ENCODE peak calls at places on chromosome 20, in eight cellular contexts. One of them, this sample, is unnamed.

GRCh38 chr20:1227121-1227582 is 1.3 kb downstream of the RAD21L1 start:
- DNase-seq in SW480: no peak
- DNase-seq in stimulated activated CD4-positive, alpha-beta T cell treated with anti-CD3 and anti-CD28 coated beads, Interleukin-12 subunit alpha, Interleukin-12 subunit beta, amount 100 ng/mL, for 48 hours: no peak
- DNase-seq in fibroblast of mammary gland: no peak
- DNase-seq in activated naive CD4-positive, alpha-beta T cell: no peak
- DNase-seq in mucosa of gallbladder: no peak
- DNase-seq in T-helper 22 cell: no peak
- DNase-seq in activated CD8-positive, alpha-beta T cell treated with anti-CD3 and anti-CD28 coated beads for 36 hours: no peak
- DNase-seq in this sample: no peak

GRCh38 chr20:21704408-21705385 is 767 bp upstream of the PAX1 start:
- DNase-seq in mucosa of gallbladder: no peak
- DNase-seq in fibroblast of mammary gland: no peak
- DNase-seq in activated naive CD4-positive, alpha-beta T cell: no peak
- DNase-seq in activated CD8-positive, alpha-beta T cell treated with anti-CD3 and anti-CD28 coated beads for 36 hours: no peak
- DNase-seq in SW480: no peak
- DNase-seq in T-helper 22 cell: no peak
- DNase-seq in stimulated activated CD4-positive, alpha-beta T cell treated with anti-CD3 and anti-CD28 coated beads, Interleukin-12 subunit alpha, Interleukin-12 subunit beta, amount 100 ng/mL, for 48 hours: no peak
- DNase-seq in this sample: no peak

GRCh38 chr20:25571240-25571639 is 14.1 kb downstream of the NINL start:
- DNase-seq in activated naive CD4-positive, alpha-beta T cell: no peak
- DNase-seq in activated CD8-positive, alpha-beta T cell treated with anti-CD3 and anti-CD28 coated beads for 36 hours: no peak
- DNase-seq in stimulated activated CD4-positive, alpha-beta T cell treated with anti-CD3 and anti-CD28 coated beads, Interleukin-12 subunit alpha, Interleukin-12 subunit beta, amount 100 ng/mL, for 48 hours: no peak
- DNase-seq in fibroblast of mammary gland: no peak
- DNase-seq in mucosa of gallbladder: no peak
- DNase-seq in SW480: no peak
- DNase-seq in T-helper 22 cell: no peak
- DNase-seq in this sample: no peak

GRCh38 chr20:24662756-24663399 is 193.4 kb downstream of the SYNDIG1 start:
- DNase-seq in stimulated activated CD4-positive, alpha-beta T cell treated with anti-CD3 and anti-CD28 coated beads, Interleukin-12 subunit alpha, Interleukin-12 subunit beta, amount 100 ng/mL, for 48 hours: no peak
- DNase-seq in SW480: no peak
- DNase-seq in T-helper 22 cell: no peak
- DNase-seq in activated CD8-positive, alpha-beta T cell treated with anti-CD3 and anti-CD28 coated beads for 36 hours: no peak
- DNase-seq in activated naive CD4-positive, alpha-beta T cell: no peak
- DNase-seq in fibroblast of mammary gland: peak; percentile 54
- DNase-seq in mucosa of gallbladder: no peak
- DNase-seq in this sample: no peak

GRCh38 chr20:21534453-21534852 is 20.6 kb upstream of the NKX2-2 start:
- DNase-seq in T-helper 22 cell: no peak
- DNase-seq in SW480: no peak
- DNase-seq in activated naive CD4-positive, alpha-beta T cell: no peak
- DNase-seq in activated CD8-positive, alpha-beta T cell treated with anti-CD3 and anti-CD28 coated beads for 36 hours: no peak
- DNase-seq in mucosa of gallbladder: no peak
- DNase-seq in fibroblast of mammary gland: no peak
- DNase-seq in stimulated activated CD4-positive, alpha-beta T cell treated with anti-CD3 and anti-CD28 coated beads, Interleukin-12 subunit alpha, Interleukin-12 subunit beta, amount 100 ng/mL, for 48 hours: no peak
- DNase-seq in this sample: no peak

GRCh38 chr20:11769825-11770224 is 147.9 kb upstream of the BTBD3 start:
- DNase-seq in activated CD8-positive, alpha-beta T cell treated with anti-CD3 and anti-CD28 coated beads for 36 hours: no peak
- DNase-seq in fibroblast of mammary gland: no peak
- DNase-seq in SW480: no peak
- DNase-seq in stimulated activated CD4-positive, alpha-beta T cell treated with anti-CD3 and anti-CD28 coated beads, Interleukin-12 subunit alpha, Interleukin-12 subunit beta, amount 100 ng/mL, for 48 hours: no peak
- DNase-seq in mucosa of gallbladder: no peak
- DNase-seq in activated naive CD4-positive, alpha-beta T cell: no peak
- DNase-seq in T-helper 22 cell: no peak
- DNase-seq in this sample: no peak

GRCh38 chr20:34506480-34506879 is 9.7 kb upstream of the DYNLRB1 start:
- DNase-seq in mucosa of gallbladder: no peak
- DNase-seq in SW480: no peak
- DNase-seq in activated naive CD4-positive, alpha-beta T cell: no peak
- DNase-seq in fibroblast of mammary gland: no peak
- DNase-seq in stimulated activated CD4-positive, alpha-beta T cell treated with anti-CD3 and anti-CD28 coated beads, Interleukin-12 subunit alpha, Interleukin-12 subunit beta, amount 100 ng/mL, for 48 hours: no peak
- DNase-seq in activated CD8-positive, alpha-beta T cell treated with anti-CD3 and anti-CD28 coated beads for 36 hours: no peak
- DNase-seq in T-helper 22 cell: no peak
- DNase-seq in this sample: no peak

GRCh38 chr20:51417745-51418529 is 124.6 kb downstream of the NFATC2 start:
- DNase-seq in activated CD8-positive, alpha-beta T cell treated with anti-CD3 and anti-CD28 coated beads for 36 hours: peak; percentile 14
- DNase-seq in SW480: no peak
- DNase-seq in stimulated activated CD4-positive, alpha-beta T cell treated with anti-CD3 and anti-CD28 coated beads, Interleukin-12 subunit alpha, Interleukin-12 subunit beta, amount 100 ng/mL, for 48 hours: no peak
- DNase-seq in mucosa of gallbladder: no peak
- DNase-seq in T-helper 22 cell: no peak
- DNase-seq in fibroblast of mammary gland: no peak
- DNase-seq in activated naive CD4-positive, alpha-beta T cell: no peak
- DNase-seq in this sample: no peak

GRCh38 chr20:11581271-11581670 is 336.4 kb upstream of the BTBD3 start:
- DNase-seq in mucosa of gallbladder: no peak
- DNase-seq in SW480: no peak
- DNase-seq in stimulated activated CD4-positive, alpha-beta T cell treated with anti-CD3 and anti-CD28 coated beads, Interleukin-12 subunit alpha, Interleukin-12 subunit beta, amount 100 ng/mL, for 48 hours: no peak
- DNase-seq in fibroblast of mammary gland: peak; percentile 1
- DNase-seq in activated naive CD4-positive, alpha-beta T cell: no peak
- DNase-seq in T-helper 22 cell: no peak
- DNase-seq in activated CD8-positive, alpha-beta T cell treated with anti-CD3 and anti-CD28 coated beads for 36 hours: no peak
- DNase-seq in this sample: no peak

GRCh38 chr20:63835031-63835858 is 4.2 kb upstream of the ZBTB46 start:
- DNase-seq in SW480: peak; percentile 99
- DNase-seq in activated CD8-positive, alpha-beta T cell treated with anti-CD3 and anti-CD28 coated beads for 36 hours: no peak
- DNase-seq in fibroblast of mammary gland: peak; percentile 95
- DNase-seq in mucosa of gallbladder: peak; percentile 93
- DNase-seq in stimulated activated CD4-positive, alpha-beta T cell treated with anti-CD3 and anti-CD28 coated beads, Interleukin-12 subunit alpha, Interleukin-12 subunit beta, amount 100 ng/mL, for 48 hours: no peak
- DNase-seq in activated naive CD4-positive, alpha-beta T cell: no peak
- DNase-seq in T-helper 22 cell: no peak
- DNase-seq in this sample: peak; percentile 52

GRCh38 chr20:37758332-37758731 is 64.5 kb downstream of the CTNNBL1 start:
- DNase-seq in activated CD8-positive, alpha-beta T cell treated with anti-CD3 and anti-CD28 coated beads for 36 hours: no peak
- DNase-seq in activated naive CD4-positive, alpha-beta T cell: no peak
- DNase-seq in fibroblast of mammary gland: no peak
- DNase-seq in SW480: no peak
- DNase-seq in T-helper 22 cell: no peak
- DNase-seq in stimulated activated CD4-positive, alpha-beta T cell treated with anti-CD3 and anti-CD28 coated beads, Interleukin-12 subunit alpha, Interleukin-12 subunit beta, amount 100 ng/mL, for 48 hours: no peak
- DNase-seq in mucosa of gallbladder: no peak
- DNase-seq in this sample: no peak

GRCh38 chr20:48821261-48821910 is 6.4 kb downstream of the PREX1 start:
- DNase-seq in stimulated activated CD4-positive, alpha-beta T cell treated with anti-CD3 and anti-CD28 coated beads, Interleukin-12 subunit alpha, Interleukin-12 subunit beta, amount 100 ng/mL, for 48 hours: no peak
- DNase-seq in activated CD8-positive, alpha-beta T cell treated with anti-CD3 and anti-CD28 coated beads for 36 hours: no peak
- DNase-seq in activated naive CD4-positive, alpha-beta T cell: no peak
- DNase-seq in T-helper 22 cell: no peak
- DNase-seq in fibroblast of mammary gland: no peak
- DNase-seq in SW480: no peak
- DNase-seq in mucosa of gallbladder: no peak
- DNase-seq in this sample: no peak

GRCh38 chr20:2671977-2672376 is 8.0 kb upstream of the IDH3B start:
- DNase-seq in activated naive CD4-positive, alpha-beta T cell: no peak
- DNase-seq in stimulated activated CD4-positive, alpha-beta T cell treated with anti-CD3 and anti-CD28 coated beads, Interleukin-12 subunit alpha, Interleukin-12 subunit beta, amount 100 ng/mL, for 48 hours: no peak
- DNase-seq in mucosa of gallbladder: no peak
- DNase-seq in SW480: no peak
- DNase-seq in fibroblast of mammary gland: no peak
- DNase-seq in T-helper 22 cell: no peak
- DNase-seq in activated CD8-positive, alpha-beta T cell treated with anti-CD3 and anti-CD28 coated beads for 36 hours: no peak
- DNase-seq in this sample: no peak

GRCh38 chr20:45539382-45539781 is at the start of gene WFDC6:
- DNase-seq in fibroblast of mammary gland: no peak
- DNase-seq in SW480: no peak
- DNase-seq in activated CD8-positive, alpha-beta T cell treated with anti-CD3 and anti-CD28 coated beads for 36 hours: no peak
- DNase-seq in stimulated activated CD4-positive, alpha-beta T cell treated with anti-CD3 and anti-CD28 coated beads, Interleukin-12 subunit alpha, Interleukin-12 subunit beta, amount 100 ng/mL, for 48 hours: no peak
- DNase-seq in activated naive CD4-positive, alpha-beta T cell: no peak
- DNase-seq in T-helper 22 cell: no peak
- DNase-seq in mucosa of gallbladder: no peak
- DNase-seq in this sample: no peak

GRCh38 chr20:45056473-45057148 is 44.3 kb downstream of the KCNS1 start:
- DNase-seq in activated naive CD4-positive, alpha-beta T cell: no peak
- DNase-seq in fibroblast of mammary gland: no peak
- DNase-seq in stimulated activated CD4-positive, alpha-beta T cell treated with anti-CD3 and anti-CD28 coated beads, Interleukin-12 subunit alpha, Interleukin-12 subunit beta, amount 100 ng/mL, for 48 hours: no peak
- DNase-seq in T-helper 22 cell: no peak
- DNase-seq in activated CD8-positive, alpha-beta T cell treated with anti-CD3 and anti-CD28 coated beads for 36 hours: no peak
- DNase-seq in SW480: no peak
- DNase-seq in mucosa of gallbladder: no peak
- DNase-seq in this sample: no peak

GRCh38 chr20:48238326-48238725 is 453.0 kb upstream of the SULF2 start:
- DNase-seq in activated naive CD4-positive, alpha-beta T cell: no peak
- DNase-seq in activated CD8-positive, alpha-beta T cell treated with anti-CD3 and anti-CD28 coated beads for 36 hours: no peak
- DNase-seq in SW480: no peak
- DNase-seq in fibroblast of mammary gland: peak; percentile 65
- DNase-seq in mucosa of gallbladder: no peak
- DNase-seq in T-helper 22 cell: no peak
- DNase-seq in stimulated activated CD4-positive, alpha-beta T cell treated with anti-CD3 and anti-CD28 coated beads, Interleukin-12 subunit alpha, Interleukin-12 subunit beta, amount 100 ng/mL, for 48 hours: no peak
- DNase-seq in this sample: no peak

GRCh38 chr20:34575756-34576155 is 17.2 kb downstream of the MAP1LC3A start:
- DNase-seq in stimulated activated CD4-positive, alpha-beta T cell treated with anti-CD3 and anti-CD28 coated beads, Interleukin-12 subunit alpha, Interleukin-12 subunit beta, amount 100 ng/mL, for 48 hours: no peak
- DNase-seq in mucosa of gallbladder: no peak
- DNase-seq in activated naive CD4-positive, alpha-beta T cell: no peak
- DNase-seq in activated CD8-positive, alpha-beta T cell treated with anti-CD3 and anti-CD28 coated beads for 36 hours: no peak
- DNase-seq in T-helper 22 cell: no peak
- DNase-seq in fibroblast of mammary gland: no peak
- DNase-seq in SW480: no peak
- DNase-seq in this sample: no peak

GRCh38 chr20:33925867-33926266 is 67.8 kb upstream of the RALY start:
- DNase-seq in activated naive CD4-positive, alpha-beta T cell: no peak
- DNase-seq in mucosa of gallbladder: no peak
- DNase-seq in fibroblast of mammary gland: peak; percentile 79
- DNase-seq in activated CD8-positive, alpha-beta T cell treated with anti-CD3 and anti-CD28 coated beads for 36 hours: no peak
- DNase-seq in SW480: no peak
- DNase-seq in stimulated activated CD4-positive, alpha-beta T cell treated with anti-CD3 and anti-CD28 coated beads, Interleukin-12 subunit alpha, Interleukin-12 subunit beta, amount 100 ng/mL, for 48 hours: no peak
- DNase-seq in T-helper 22 cell: no peak
- DNase-seq in this sample: no peak

GRCh38 chr20:53621482-53622246 is 28.0 kb upstream of the ZNF217 start:
- DNase-seq in stimulated activated CD4-positive, alpha-beta T cell treated with anti-CD3 and anti-CD28 coated beads, Interleukin-12 subunit alpha, Interleukin-12 subunit beta, amount 100 ng/mL, for 48 hours: no peak
- DNase-seq in mucosa of gallbladder: peak; percentile 63
- DNase-seq in SW480: peak; percentile 73
- DNase-seq in fibroblast of mammary gland: peak; percentile 97
- DNase-seq in activated naive CD4-positive, alpha-beta T cell: no peak
- DNase-seq in activated CD8-positive, alpha-beta T cell treated with anti-CD3 and anti-CD28 coated beads for 36 hours: peak; percentile 43
- DNase-seq in T-helper 22 cell: no peak
- DNase-seq in this sample: no peak